ENCODE peak calls at places on chromosomes 16 and 17, in six cellular contexts. One of them, this sample, is unnamed. For H3K27me3 and H3K79me2, the result is how much of the 10 kb centered on the place peaks cover.

GRCh38 chr16:68732068-68732680 is 4.9 kb upstream of the CDH1 start:
- DNase-seq in osteoblast: peak
- DNase-seq in fibroblast of lung: no peak
- DNase-seq in astrocyte: peak
- DNase-seq in mesendoderm: peak
- DNase-seq in H9: peak
- DNase-seq in this sample: peak

GRCh38 chr17:33021731-33022408 is 30.2 kb downstream of the SPACA3 start:
- DNase-seq in osteoblast: no peak
- DNase-seq in fibroblast of lung: peak
- DNase-seq in astrocyte: no peak
- DNase-seq in mesendoderm: peak
- DNase-seq in H9: peak
- DNase-seq in this sample: no peak

GRCh38 chr17:7781467-7781866 is 52.5 kb upstream of the KDM6B start:
- DNase-seq in osteoblast: no peak
- DNase-seq in fibroblast of lung: no peak
- DNase-seq in astrocyte: peak
- DNase-seq in mesendoderm: no peak
- DNase-seq in H9: no peak
- DNase-seq in this sample: no peak

GRCh38 chr16:17134586-17134985 is 336.2 kb downstream of the XYLT1 start:
- DNase-seq in osteoblast: peak
- DNase-seq in fibroblast of lung: no peak
- DNase-seq in astrocyte: no peak
- DNase-seq in mesendoderm: no peak
- DNase-seq in H9: no peak
- DNase-seq in this sample: no peak

GRCh38 chr17:16468428-16468992 is 23.5 kb downstream of the LRRC75A start:
- DNase-seq in osteoblast: peak
- DNase-seq in fibroblast of lung: no peak
- DNase-seq in astrocyte: no peak
- DNase-seq in mesendoderm: no peak
- DNase-seq in H9: no peak
- DNase-seq in this sample: no peak

GRCh38 chr17:49217651-49218413 is 7.3 kb downstream of the ABI3 start:
- DNase-seq in osteoblast: peak
- DNase-seq in fibroblast of lung: no peak
- DNase-seq in astrocyte: no peak
- DNase-seq in mesendoderm: no peak
- DNase-seq in H9: no peak
- DNase-seq in this sample: no peak

GRCh38 chr16:3575491-3575890 is 1.7 kb downstream of the NLRC3 start:
- DNase-seq in osteoblast: no peak
- DNase-seq in fibroblast of lung: no peak
- DNase-seq in astrocyte: no peak
- DNase-seq in mesendoderm: no peak
- DNase-seq in H9: no peak
- DNase-seq in this sample: no peak

GRCh38 chr17:57604771-57605733 is 140.0 kb downstream of the CCDC182 start:
- DNase-seq in osteoblast: peak
- DNase-seq in fibroblast of lung: peak
- DNase-seq in astrocyte: peak
- DNase-seq in mesendoderm: no peak
- DNase-seq in H9: no peak
- DNase-seq in this sample: no peak

GRCh38 chr17:1153795-1154546 is 25.8 kb downstream of the ABR start:
- DNase-seq in osteoblast: peak
- DNase-seq in fibroblast of lung: peak
- DNase-seq in astrocyte: peak
- DNase-seq in mesendoderm: peak
- DNase-seq in H9: peak
- DNase-seq in this sample: peak

GRCh38 chr16:7791191-7791590 is 458.5 kb downstream of the RBFOX1 start:
- DNase-seq in osteoblast: no peak
- DNase-seq in fibroblast of lung: no peak
- DNase-seq in astrocyte: no peak
- DNase-seq in mesendoderm: no peak
- DNase-seq in H9: no peak
- DNase-seq in this sample: no peak

GRCh38 chr16:51731160-51731559 is 580.1 kb upstream of the SALL1 start:
- DNase-seq in osteoblast: no peak
- DNase-seq in fibroblast of lung: no peak
- DNase-seq in astrocyte: no peak
- DNase-seq in mesendoderm: peak
- DNase-seq in H9: no peak
- DNase-seq in this sample: no peak

GRCh38 chr17:77233635-77234334 is 93.0 kb downstream of the SEC14L1 start:
- DNase-seq in osteoblast: peak
- DNase-seq in fibroblast of lung: peak
- DNase-seq in astrocyte: peak
- DNase-seq in mesendoderm: peak
- DNase-seq in H9: no peak
- DNase-seq in this sample: peak

GRCh38 chr17:18182190-18182977 is 1.2 kb upstream of the ALKBH5 start:
- DNase-seq in osteoblast: peak
- DNase-seq in fibroblast of lung: no peak
- DNase-seq in astrocyte: no peak
- DNase-seq in mesendoderm: peak
- DNase-seq in H9: peak
- DNase-seq in this sample: no peak

GRCh38 chr17:46756861-46757260 is 61.6 kb downstream of the WNT3 start:
- DNase-seq in osteoblast: no peak
- DNase-seq in fibroblast of lung: no peak
- DNase-seq in astrocyte: no peak
- DNase-seq in mesendoderm: no peak
- DNase-seq in H9: no peak
- DNase-seq in this sample: no peak

GRCh38 chr17:48121921-48122650 is 14.5 kb downstream of the SNX11 start:
- DNase-seq in osteoblast: no peak
- DNase-seq in fibroblast of lung: no peak
- DNase-seq in astrocyte: no peak
- DNase-seq in mesendoderm: no peak
- DNase-seq in H9: no peak
- DNase-seq in this sample: no peak

GRCh38 chr17:40580140-40580539 is 14.9 kb upstream of the CCR7 start:
- DNase-seq in osteoblast: no peak
- DNase-seq in fibroblast of lung: no peak
- DNase-seq in astrocyte: no peak
- DNase-seq in mesendoderm: no peak
- DNase-seq in H9: no peak
- DNase-seq in this sample: no peak

GRCh38 chr17:61406871-61407210 is 7.2 kb downstream of the TBX2 start:
- DNase-seq in osteoblast: peak
- DNase-seq in fibroblast of lung: peak
- DNase-seq in astrocyte: no peak
- DNase-seq in mesendoderm: no peak
- DNase-seq in H9: peak
- DNase-seq in this sample: no peak

GRCh38 chr17:61405686-61406542 is 6.3 kb downstream of the TBX2 start:
- DNase-seq in osteoblast: peak
- DNase-seq in fibroblast of lung: peak
- DNase-seq in astrocyte: no peak
- DNase-seq in mesendoderm: no peak
- DNase-seq in H9: peak
- DNase-seq in this sample: no peak

GRCh38 chr17:61407211-61407911 is 7.7 kb downstream of the TBX2 start:
- DNase-seq in osteoblast: peak
- DNase-seq in fibroblast of lung: peak
- DNase-seq in astrocyte: no peak
- DNase-seq in mesendoderm: no peak
- DNase-seq in H9: peak
- DNase-seq in this sample: no peak

GRCh38 chr17:61405047-61405685 is 5.5 kb downstream of the TBX2 start:
- DNase-seq in osteoblast: peak
- DNase-seq in fibroblast of lung: peak
- DNase-seq in astrocyte: no peak
- DNase-seq in mesendoderm: no peak
- DNase-seq in H9: peak
- DNase-seq in this sample: no peak

GRCh38 chr17:61406543-61406845 is 6.9 kb downstream of the TBX2 start:
- DNase-seq in osteoblast: peak
- DNase-seq in fibroblast of lung: no peak
- DNase-seq in astrocyte: no peak
- DNase-seq in mesendoderm: no peak
- DNase-seq in H9: no peak
- DNase-seq in this sample: no peak
- H3K27me3 ChIP-seq in osteoblast: under half
- H3K27me3 ChIP-seq in fibroblast of lung: under half
- H3K27me3 ChIP-seq in astrocyte: under half
- H3K27me3 ChIP-seq in mesendoderm: half or more
- H3K27me3 ChIP-seq in H9: half or more
- H3K27me3 ChIP-seq in this sample: under half

DNA sequence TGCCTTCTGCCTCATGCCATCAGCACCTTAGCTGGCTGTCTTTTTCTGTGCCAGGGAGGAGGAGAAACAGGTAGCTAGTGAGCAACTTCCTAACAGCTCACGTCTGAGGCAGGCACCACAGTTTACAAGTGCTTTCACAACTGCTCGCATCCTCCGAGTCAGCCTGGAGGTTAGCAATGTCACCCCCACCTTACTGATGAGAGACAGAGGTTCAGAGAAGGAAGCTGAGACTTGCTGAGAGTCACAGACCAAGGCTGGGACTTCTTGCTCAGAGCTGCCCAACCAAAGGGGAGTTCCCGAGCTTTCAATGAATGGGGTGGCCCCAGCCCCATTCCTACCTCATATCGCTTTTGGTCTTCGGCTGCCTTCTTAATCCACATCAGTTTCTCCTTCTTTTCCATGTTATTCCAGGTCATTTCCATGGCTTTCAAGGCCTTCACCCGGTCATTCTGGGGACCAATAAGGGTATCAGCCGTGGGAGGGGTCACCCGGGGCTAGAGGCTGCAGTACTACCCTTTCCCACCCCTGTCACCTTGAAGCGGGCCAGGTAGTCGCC is 9.6 kb downstream of the UBTF start:
- DNase-seq in osteoblast: peak
- DNase-seq in fibroblast of lung: no peak
- DNase-seq in astrocyte: no peak
- DNase-seq in mesendoderm: no peak
- DNase-seq in H9: no peak
- DNase-seq in this sample: peak
- H3K79me2 ChIP-seq in osteoblast: under half
- H3K79me2 ChIP-seq in fibroblast of lung: under half
- H3K79me2 ChIP-seq in astrocyte: under half
- H3K79me2 ChIP-seq in mesendoderm: under half
- H3K79me2 ChIP-seq in H9: under half
- H3K79me2 ChIP-seq in this sample: under half

GRCh38 chr16:87051526-87052320 is 265.5 kb downstream of the C16orf95 start:
- DNase-seq in osteoblast: peak
- DNase-seq in fibroblast of lung: no peak
- DNase-seq in astrocyte: no peak
- DNase-seq in mesendoderm: no peak
- DNase-seq in H9: no peak
- DNase-seq in this sample: no peak

GRCh38 chr16:87052506-87052905 is 264.7 kb downstream of the C16orf95 start:
- DNase-seq in osteoblast: peak
- DNase-seq in fibroblast of lung: no peak
- DNase-seq in astrocyte: peak
- DNase-seq in mesendoderm: no peak
- DNase-seq in H9: no peak
- DNase-seq in this sample: no peak

GRCh38 chr16:87054856-87055255 is 262.3 kb downstream of the C16orf95 start:
- DNase-seq in osteoblast: peak
- DNase-seq in fibroblast of lung: no peak
- DNase-seq in astrocyte: no peak
- DNase-seq in mesendoderm: no peak
- DNase-seq in H9: no peak
- DNase-seq in this sample: no peak

GRCh38 chr16:87054154-87054553 is 263.0 kb downstream of the C16orf95 start:
- DNase-seq in osteoblast: peak
- DNase-seq in fibroblast of lung: no peak
- DNase-seq in astrocyte: no peak
- DNase-seq in mesendoderm: no peak
- DNase-seq in H9: no peak
- DNase-seq in this sample: no peak

GRCh38 chr16:87053016-87053982 is 263.9 kb downstream of the C16orf95 start:
- DNase-seq in osteoblast: peak
- DNase-seq in fibroblast of lung: no peak
- DNase-seq in astrocyte: no peak
- DNase-seq in mesendoderm: peak
- DNase-seq in H9: peak
- DNase-seq in this sample: no peak
- H3K27me3 ChIP-seq in osteoblast: under half
- H3K27me3 ChIP-seq in fibroblast of lung: under half
- H3K27me3 ChIP-seq in astrocyte: under half
- H3K27me3 ChIP-seq in mesendoderm: under half
- H3K27me3 ChIP-seq in H9: under half
- H3K27me3 ChIP-seq in this sample: under half

GRCh38 chr17:19248923-19249574 is 11.9 kb downstream of the EPN2 start:
- DNase-seq in osteoblast: peak
- DNase-seq in fibroblast of lung: peak
- DNase-seq in astrocyte: peak
- DNase-seq in mesendoderm: no peak
- DNase-seq in H9: no peak
- DNase-seq in this sample: peak

GRCh38 chr17:19247423-19247822 is 10.3 kb downstream of the EPN2 start:
- DNase-seq in osteoblast: no peak
- DNase-seq in fibroblast of lung: no peak
- DNase-seq in astrocyte: no peak
- DNase-seq in mesendoderm: no peak
- DNase-seq in H9: no peak
- DNase-seq in this sample: no peak

GRCh38 chr17:19249681-19250080 is 12.5 kb downstream of the EPN2 start:
- DNase-seq in osteoblast: peak
- DNase-seq in fibroblast of lung: peak
- DNase-seq in astrocyte: peak
- DNase-seq in mesendoderm: no peak
- DNase-seq in H9: no peak
- DNase-seq in this sample: no peak

GRCh38 chr17:19250421-19251141 is 13.4 kb downstream of the EPN2 start:
- DNase-seq in osteoblast: no peak
- DNase-seq in fibroblast of lung: no peak
- DNase-seq in astrocyte: no peak
- DNase-seq in mesendoderm: no peak
- DNase-seq in H9: no peak
- DNase-seq in this sample: no peak

DNA sequence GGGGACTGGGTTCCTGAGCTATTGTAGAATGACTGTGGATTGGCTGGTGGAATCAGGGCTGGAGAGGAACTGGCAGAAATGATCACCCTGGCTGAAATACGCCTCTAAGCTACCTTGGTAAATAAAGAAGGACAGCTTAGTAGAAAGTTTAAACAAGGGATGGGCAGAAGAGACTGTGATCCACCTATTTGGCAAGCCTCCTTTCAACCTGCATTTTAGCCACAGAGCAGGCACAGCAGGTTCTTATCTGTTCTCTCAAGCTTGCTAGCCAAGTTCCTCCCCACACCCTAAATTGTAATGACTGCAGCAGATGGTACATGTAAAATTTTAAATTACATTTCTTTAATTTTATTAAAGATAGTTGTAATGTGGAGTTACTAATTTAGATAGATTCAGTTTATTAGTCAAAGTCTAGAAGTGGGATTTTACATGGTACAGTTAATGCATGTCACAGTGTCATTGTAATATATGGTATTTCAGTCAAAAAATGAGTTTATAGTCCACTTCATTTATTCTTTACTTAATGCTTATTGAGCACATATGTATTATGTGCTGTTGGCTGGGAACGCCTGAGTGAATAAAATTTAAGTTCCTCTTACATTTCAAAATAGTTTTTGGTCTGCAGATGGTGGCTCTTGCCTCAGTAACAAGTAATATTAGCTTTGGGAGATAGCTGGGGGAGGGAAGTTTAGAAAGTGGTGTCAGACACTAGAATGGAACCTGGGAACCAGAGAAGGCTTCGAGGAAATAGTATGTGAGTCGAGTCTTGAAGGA is 11.2 kb downstream of the EPN2 start:
- DNase-seq in osteoblast: peak
- DNase-seq in fibroblast of lung: no peak
- DNase-seq in astrocyte: no peak
- DNase-seq in mesendoderm: peak
- DNase-seq in H9: no peak
- DNase-seq in this sample: peak
- H3K79me2 ChIP-seq in osteoblast: half or more
- H3K79me2 ChIP-seq in fibroblast of lung: half or more
- H3K79me2 ChIP-seq in astrocyte: half or more
- H3K79me2 ChIP-seq in mesendoderm: half or more
- H3K79me2 ChIP-seq in H9: under half
- H3K79me2 ChIP-seq in this sample: half or more

This sample was measured in PC-3.